ENCODE peak calls at places on chromosomes 2 and 18, in ten cellular contexts. One of them, this sample, is unnamed.
A peak's percentile ranks its signal among the peaks of the same experiment; 100 is the strongest.

GRCh38 chr2:144452169-144453038 is 67.5 kb downstream of the ZEB2 start:
- DNase-seq in upper lobe of right lung: no peak
- DNase-seq in tibial nerve: no peak
- DNase-seq in psoas muscle: no peak
- DNase-seq in fibroblast of mammary gland: no peak
- DNase-seq in HFF-Myc: no peak
- DNase-seq in astrocyte of the spinal cord: peak; percentile 63
- DNase-seq in neural progenitor cell: peak; percentile 82
- DNase-seq in endodermal cell: peak; percentile 79
- DNase-seq in MM.1S: no peak
- DNase-seq in this sample: peak; percentile 69

GRCh38 chr18:63147010-63147409 is 172.6 kb downstream of the BCL2 start:
- DNase-seq in upper lobe of right lung: no peak
- DNase-seq in endodermal cell: no peak
- DNase-seq in HFF-Myc: no peak
- DNase-seq in MM.1S: no peak
- DNase-seq in fibroblast of mammary gland: no peak
- DNase-seq in tibial nerve: no peak
- DNase-seq in psoas muscle: no peak
- DNase-seq in neural progenitor cell: no peak
- DNase-seq in astrocyte of the spinal cord: no peak
- DNase-seq in this sample: no peak

GRCh38 chr2:55877101-55877500 is 46.5 kb downstream of the EFEMP1 start:
- DNase-seq in upper lobe of right lung: no peak
- DNase-seq in astrocyte of the spinal cord: no peak
- DNase-seq in psoas muscle: no peak
- DNase-seq in fibroblast of mammary gland: peak; percentile 52
- DNase-seq in MM.1S: no peak
- DNase-seq in tibial nerve: no peak
- DNase-seq in neural progenitor cell: no peak
- DNase-seq in endodermal cell: no peak
- DNase-seq in HFF-Myc: no peak
- DNase-seq in this sample: peak; percentile 51

GRCh38 chr2:30450025-30450424 is 3.0 kb downstream of the LCLAT1 start:
- DNase-seq in endodermal cell: no peak
- DNase-seq in tibial nerve: no peak
- DNase-seq in astrocyte of the spinal cord: no peak
- DNase-seq in psoas muscle: no peak
- DNase-seq in HFF-Myc: no peak
- DNase-seq in fibroblast of mammary gland: no peak
- DNase-seq in MM.1S: no peak
- DNase-seq in upper lobe of right lung: no peak
- DNase-seq in neural progenitor cell: no peak
- DNase-seq in this sample: no peak

GRCh38 chr2:50658883-50659282 is 373.0 kb downstream of the NRXN1 start:
- DNase-seq in fibroblast of mammary gland: no peak
- DNase-seq in neural progenitor cell: no peak
- DNase-seq in HFF-Myc: no peak
- DNase-seq in endodermal cell: no peak
- DNase-seq in upper lobe of right lung: no peak
- DNase-seq in tibial nerve: no peak
- DNase-seq in astrocyte of the spinal cord: no peak
- DNase-seq in MM.1S: no peak
- DNase-seq in psoas muscle: no peak
- DNase-seq in this sample: no peak

GRCh38 chr2:51620830-51621229 is 588.9 kb upstream of the NRXN1 start:
- DNase-seq in MM.1S: no peak
- DNase-seq in neural progenitor cell: no peak
- DNase-seq in endodermal cell: no peak
- DNase-seq in astrocyte of the spinal cord: peak; percentile 8
- DNase-seq in fibroblast of mammary gland: no peak
- DNase-seq in upper lobe of right lung: no peak
- DNase-seq in HFF-Myc: no peak
- DNase-seq in tibial nerve: no peak
- DNase-seq in psoas muscle: no peak
- DNase-seq in this sample: peak; percentile 48

GRCh38 chr2:201654611-201655384 is 11.5 kb upstream of the TMEM237 start:
- DNase-seq in astrocyte of the spinal cord: peak; percentile 74
- DNase-seq in psoas muscle: no peak
- DNase-seq in neural progenitor cell: no peak
- DNase-seq in fibroblast of mammary gland: peak; percentile 78
- DNase-seq in upper lobe of right lung: no peak
- DNase-seq in HFF-Myc: no peak
- DNase-seq in tibial nerve: no peak
- DNase-seq in endodermal cell: no peak
- DNase-seq in MM.1S: no peak
- DNase-seq in this sample: peak; percentile 90

GRCh38 chr2:104658840-104659591 is 194.9 kb upstream of the POU3F3 start:
- DNase-seq in fibroblast of mammary gland: no peak
- DNase-seq in psoas muscle: peak; percentile 48
- DNase-seq in endodermal cell: peak; percentile 79
- DNase-seq in upper lobe of right lung: no peak
- DNase-seq in tibial nerve: no peak
- DNase-seq in astrocyte of the spinal cord: no peak
- DNase-seq in MM.1S: no peak
- DNase-seq in neural progenitor cell: peak; percentile 84
- DNase-seq in HFF-Myc: no peak
- DNase-seq in this sample: no peak

GRCh38 chr2:78925258-78925657 is 100.2 kb upstream of the REG3G start:
- DNase-seq in endodermal cell: no peak
- DNase-seq in HFF-Myc: no peak
- DNase-seq in MM.1S: no peak
- DNase-seq in neural progenitor cell: no peak
- DNase-seq in upper lobe of right lung: no peak
- DNase-seq in fibroblast of mammary gland: no peak
- DNase-seq in astrocyte of the spinal cord: no peak
- DNase-seq in psoas muscle: no peak
- DNase-seq in tibial nerve: no peak
- DNase-seq in this sample: no peak
- H3K4me3 ChIP-seq in endodermal cell: no peak overlapping the region
- H3K4me3 ChIP-seq in HFF-Myc: no peak overlapping the region
- H3K4me3 ChIP-seq in MM.1S: no peak overlapping the region
- H3K4me3 ChIP-seq in neural progenitor cell: no peak overlapping the region
- H3K4me3 ChIP-seq in upper lobe of right lung: no peak overlapping the region
- H3K4me3 ChIP-seq in fibroblast of mammary gland: no peak overlapping the region
- H3K4me3 ChIP-seq in astrocyte of the spinal cord: no peak overlapping the region
- H3K4me3 ChIP-seq in psoas muscle: no peak overlapping the region
- H3K4me3 ChIP-seq in tibial nerve: no peak overlapping the region
- H3K4me3 ChIP-seq in this sample: no peak overlapping the region

GRCh38 chr2:20593072-20594034 is 57.5 kb downstream of the HS1BP3 start:
- DNase-seq in tibial nerve: no peak
- DNase-seq in astrocyte of the spinal cord: peak; percentile 91
- DNase-seq in endodermal cell: peak; percentile 36
- DNase-seq in MM.1S: no peak
- DNase-seq in psoas muscle: peak; percentile 56
- DNase-seq in neural progenitor cell: no peak
- DNase-seq in fibroblast of mammary gland: peak; percentile 98
- DNase-seq in upper lobe of right lung: peak; percentile 92
- DNase-seq in HFF-Myc: no peak
- DNase-seq in this sample: peak; percentile 95
- TF ChIP-seq CTCF in tibial nerve: peak; percentile 24
- TF ChIP-seq CTCF in astrocyte of the spinal cord: no peak
- TF ChIP-seq CTCF in endodermal cell: no peak
- TF ChIP-seq CTCF in MM.1S: no peak
- TF ChIP-seq CTCF in psoas muscle: no peak
- TF ChIP-seq CTCF in neural progenitor cell: no peak
- TF ChIP-seq CTCF in fibroblast of mammary gland: peak; percentile 8
- TF ChIP-seq CTCF in upper lobe of right lung: no peak
- TF ChIP-seq CTCF in HFF-Myc: no peak
- TF ChIP-seq CTCF in this sample: peak; percentile 6

GRCh38 chr2:46700435-46700834 is 215.2 kb downstream of the MCFD2 start:
- DNase-seq in psoas muscle: no peak
- DNase-seq in upper lobe of right lung: no peak
- DNase-seq in HFF-Myc: no peak
- DNase-seq in tibial nerve: no peak
- DNase-seq in astrocyte of the spinal cord: no peak
- DNase-seq in neural progenitor cell: no peak
- DNase-seq in MM.1S: no peak
- DNase-seq in fibroblast of mammary gland: no peak
- DNase-seq in endodermal cell: no peak
- DNase-seq in this sample: no peak
- H3K4me3 ChIP-seq in psoas muscle: peak overlapping the region; percentile 85
- H3K4me3 ChIP-seq in upper lobe of right lung: peak overlapping the region; percentile 76
- H3K4me3 ChIP-seq in HFF-Myc: peak overlapping the region; percentile 84
- H3K4me3 ChIP-seq in tibial nerve: peak overlapping the region; percentile 70
- H3K4me3 ChIP-seq in astrocyte of the spinal cord: peak overlapping the region; percentile 88
- H3K4me3 ChIP-seq in neural progenitor cell: peak overlapping the region; percentile 84
- H3K4me3 ChIP-seq in MM.1S: peak overlapping the region; percentile 90
- H3K4me3 ChIP-seq in fibroblast of mammary gland: peak overlapping the region; percentile 92
- H3K4me3 ChIP-seq in endodermal cell: peak overlapping the region; percentile 95
- H3K4me3 ChIP-seq in this sample: peak overlapping the region; percentile 89

DNA sequence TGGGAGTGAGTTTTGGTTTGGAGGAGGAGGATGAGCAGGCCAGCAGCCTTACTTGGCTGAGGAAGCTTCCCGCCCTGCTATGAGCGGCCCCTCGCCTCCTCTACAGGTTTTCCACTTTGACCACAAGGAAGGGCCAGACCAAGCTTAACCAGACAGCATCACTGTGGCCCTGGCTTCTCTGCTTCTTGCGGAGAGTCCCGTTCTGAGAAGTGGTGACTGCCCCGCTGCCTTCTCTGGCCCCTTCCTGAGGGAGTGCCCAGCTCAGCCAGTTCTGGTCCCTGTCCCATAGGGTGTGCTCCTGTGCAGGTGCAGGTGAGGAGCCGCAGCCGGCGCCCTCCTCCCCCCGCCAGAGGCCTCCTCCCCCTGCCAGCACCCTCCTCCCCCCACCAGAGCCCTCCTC is 101.0 kb downstream of the FAM210A start:
- DNase-seq in neural progenitor cell: no peak
- DNase-seq in MM.1S: no peak
- DNase-seq in astrocyte of the spinal cord: no peak
- DNase-seq in endodermal cell: peak; percentile 48
- DNase-seq in upper lobe of right lung: no peak
- DNase-seq in psoas muscle: no peak
- DNase-seq in fibroblast of mammary gland: no peak
- DNase-seq in HFF-Myc: no peak
- DNase-seq in tibial nerve: no peak
- DNase-seq in this sample: no peak
- TF ChIP-seq CTCF in neural progenitor cell: no peak
- TF ChIP-seq CTCF in MM.1S: no peak
- TF ChIP-seq CTCF in astrocyte of the spinal cord: no peak
- TF ChIP-seq CTCF in endodermal cell: no peak
- TF ChIP-seq CTCF in upper lobe of right lung: no peak
- TF ChIP-seq CTCF in psoas muscle: no peak
- TF ChIP-seq CTCF in fibroblast of mammary gland: no peak
- TF ChIP-seq CTCF in HFF-Myc: no peak
- TF ChIP-seq CTCF in tibial nerve: no peak
- TF ChIP-seq CTCF in this sample: no peak